ENCODE peak calls at places on chromosomes 16 and 17, in four cellular contexts. C, Y, Q and J are unnamed samples.

GRCh38 chr17:15966183-15966878 is 21.4 kb downstream of the ADORA2B start:
- DNase-seq in Q (no peak), Y (no peak), C (no peak), J (no peak)

GRCh38 chr17:77002103-77003045 is 134.2 kb downstream of the MGAT5B start:
- DNase-seq in Y (peak), C (peak), Q (no peak), J (no peak)

GRCh38 chr17:72120878-72121163 is at the start of gene SOX9:
- DNase-seq in Y (peak), C (peak), Q (peak), J (peak)

GRCh38 chr17:41329279-41329925 is 13.9 kb upstream of the KRTAP17-1 start:
- DNase-seq in Q (no peak), C (peak), Y (peak), J (no peak)

GRCh38 chr17:79201536-79202227 is 127.1 kb downstream of the ENGASE start:
- DNase-seq in C (no peak), Q (no peak), Y (no peak), J (no peak)

GRCh38 chr17:74569392-74570003 is 2.2 kb upstream of the CD300H start:
- DNase-seq in Y (peak), C (peak), Q (no peak), J (peak)

GRCh38 chr17:77055453-77055852 is 85.3 kb upstream of the SEC14L1 start:
- DNase-seq in C (no peak), Y (no peak), Q (no peak), J (no peak)

GRCh38 chr16:2337431-2338296 is 2.9 kb downstream of the ABCA3 start:
- DNase-seq in Q (no peak), C (no peak), Y (no peak), J (no peak)

GRCh38 chr16:89137666-89138512 is 33.7 kb upstream of the CDH15 start:
- DNase-seq in C (no peak), Q (no peak), Y (no peak), J (no peak)

GRCh38 chr16:79316004-79316458 is 284.5 kb downstream of the MAF start:
- DNase-seq in C (no peak), Q (peak), Y (no peak), J (no peak)

GRCh38 chr17:8713878-8714277 is 30.8 kb downstream of the CCDC42 start:
- DNase-seq in C (no peak), Y (no peak), Q (no peak), J (no peak)

GRCh38 chr16:10539256-10539655 is 41.1 kb downstream of the EMP2 start:
- DNase-seq in Q (no peak), Y (no peak), C (no peak), J (no peak)

GRCh38 chr16:10536814-10537389 is 43.5 kb downstream of the EMP2 start:
- DNase-seq in C (no peak), Q (peak), Y (no peak), J (no peak)

GRCh38 chr16:10539793-10540192 is 40.6 kb downstream of the EMP2 start:
- DNase-seq in C (no peak), Q (no peak), Y (no peak), J (no peak)

GRCh38 chr16:10537946-10538345 is 42.5 kb downstream of the EMP2 start:
- DNase-seq in C (no peak), Y (no peak), Q (no peak), J (no peak)

DNA sequence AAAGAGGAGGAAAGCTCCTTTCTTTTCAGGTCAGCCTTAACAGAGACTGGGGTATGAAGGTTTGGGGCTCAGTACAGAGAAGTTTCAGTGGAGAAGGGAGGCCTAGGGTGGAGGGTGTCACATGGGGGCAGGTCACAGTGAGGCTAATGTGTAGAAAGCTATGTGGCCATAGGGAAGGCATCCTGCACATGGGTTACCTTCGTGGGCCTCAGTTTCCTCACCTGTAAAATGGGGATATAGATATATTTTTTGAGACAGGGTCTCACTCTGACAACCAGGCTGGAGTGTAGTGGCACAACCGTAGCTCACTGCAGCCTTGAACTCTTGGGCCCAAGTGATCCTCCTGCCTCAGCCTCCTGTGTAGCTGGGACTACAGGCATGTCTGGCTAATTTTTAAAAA is 41.8 kb downstream of the EMP2 start:
- DNase-seq in C (no peak), Y (no peak), Q (no peak), J (no peak)
- H3K4me3 ChIP-seq in C (no peak), Y (no peak), Q (no peak), J (no peak)

DNA sequence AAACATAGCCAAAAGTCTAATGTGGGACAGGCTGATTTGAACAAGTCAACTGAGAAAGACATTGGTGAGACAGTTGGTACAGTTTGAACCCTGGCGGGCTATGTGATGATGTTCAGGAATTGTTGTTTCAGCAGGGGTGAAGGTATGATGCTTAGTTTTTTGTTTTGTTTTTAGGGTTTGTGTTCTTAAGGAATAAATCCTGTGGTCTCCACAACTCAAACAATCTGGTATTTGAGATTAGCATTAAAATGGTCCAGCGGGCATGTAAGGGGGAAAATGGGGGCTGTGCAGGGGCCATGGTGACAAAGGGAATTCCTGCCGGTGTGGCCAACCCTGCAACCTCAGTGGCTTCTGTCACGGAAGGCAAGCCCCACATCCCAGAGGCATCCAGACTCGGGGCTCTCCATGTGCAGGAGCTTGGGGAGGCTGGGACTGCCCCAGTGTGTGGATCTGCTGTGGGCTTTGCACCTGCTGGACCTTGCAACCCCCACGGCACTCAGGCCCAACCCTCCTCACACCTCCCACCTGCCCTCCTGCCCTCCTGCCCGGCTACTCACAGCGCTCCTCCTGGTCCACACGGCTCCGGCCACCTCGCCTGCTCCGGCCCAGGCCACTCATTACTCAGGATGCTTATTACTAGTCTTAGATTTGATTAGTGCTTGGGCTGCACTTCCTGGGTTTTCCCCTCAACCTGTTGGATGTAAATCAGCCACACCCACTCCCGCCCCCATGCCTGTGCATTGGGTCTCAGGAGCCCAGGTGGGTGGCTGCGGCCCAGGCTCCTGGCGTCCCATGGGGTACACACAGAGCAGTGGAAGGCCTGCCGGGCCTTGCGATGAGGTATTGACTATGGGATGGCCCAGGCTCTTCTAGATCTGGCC is at the start of gene TNFRSF13B:
- DNase-seq in C (no peak), Q (peak), Y (no peak), J (no peak)
- H3K4me3 ChIP-seq in C (no peak), Q (peak), Y (no peak), J (no peak)

GRCh38 chr16:85537795-85538401 is 75.2 kb upstream of the GSE1 start:
- DNase-seq in Y (no peak), Q (no peak), C (no peak), J (no peak)
- H3K4me3 ChIP-seq in Y (no peak), Q (no peak), C (no peak), J (no peak)

GRCh38 chr16:58516768-58517107 is 1.4 kb downstream of the SETD6 start:
- DNase-seq in C (no peak), Q (no peak), Y (no peak), J (no peak)
- H3K4me3 ChIP-seq in C (no peak), Q (peak), Y (peak), J (no peak)

GRCh38 chr16:61576476-61576875 is 459.8 kb downstream of the CDH8 start:
- DNase-seq in Y (no peak), Q (no peak), C (no peak), J (no peak)
- H3K4me3 ChIP-seq in Y (no peak), Q (no peak), C (no peak), J (no peak)

GRCh38 chr16:67164599-67165061 is at the start of gene HSF4:
- DNase-seq in Y (no peak), Q (no peak), C (no peak), J (no peak)
- H3K4me3 ChIP-seq in Y (no peak), Q (peak), C (peak), J (peak)

DNA sequence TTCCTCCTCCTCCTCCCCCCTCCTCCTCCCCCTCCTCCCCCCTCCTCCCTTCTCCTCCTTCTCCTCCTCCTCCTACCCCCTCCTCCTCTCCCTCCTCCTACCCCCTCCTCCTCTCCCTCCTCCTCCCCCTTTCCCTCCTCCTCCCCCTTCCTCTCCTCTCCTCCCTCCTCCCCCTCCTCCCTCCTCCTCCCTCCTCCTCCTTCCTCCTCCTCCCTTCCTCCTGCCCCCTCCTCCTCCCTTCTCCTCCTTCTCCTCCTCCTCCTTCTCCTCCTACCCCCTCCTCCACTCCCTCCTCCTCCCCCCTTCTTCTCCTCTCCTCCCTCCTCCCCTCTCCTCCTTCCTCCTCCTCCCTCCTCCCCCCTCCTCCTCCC is 6.6 kb upstream of the PDP2 start:
- DNase-seq in Y (no peak), C (no peak), Q (no peak), J (no peak)
- H3K4me3 ChIP-seq in Y (peak), C (no peak), Q (no peak), J (no peak)

DNA sequence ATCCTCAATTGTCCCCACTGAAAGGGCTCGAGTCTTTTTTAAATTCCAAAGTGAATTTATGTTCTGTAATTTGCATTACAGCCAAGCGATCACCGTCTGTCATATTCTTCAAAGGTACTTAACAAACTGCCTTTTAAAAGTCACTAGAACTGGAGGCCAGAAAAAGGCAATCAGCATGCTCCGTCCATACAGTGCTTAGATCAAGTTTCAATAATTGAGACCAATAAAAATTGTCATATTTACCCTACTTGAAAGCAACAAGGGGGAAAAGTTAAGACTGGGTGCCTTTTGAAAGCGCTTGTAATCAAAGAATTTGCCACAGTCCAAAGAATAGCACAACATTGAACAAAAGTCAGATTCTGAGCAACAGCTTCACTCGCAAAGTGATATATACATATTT is 9.0 kb upstream of the ZFHX3 start:
- DNase-seq in Q (no peak), C (no peak), Y (no peak), J (no peak)
- H3K4me3 ChIP-seq in Q (no peak), C (peak), Y (peak), J (peak)

GRCh38 chr17:6654816-6655731 is 3.5 kb downstream of the C17orf100 start:
- DNase-seq in C (no peak), Q (no peak), Y (no peak), J (no peak)
- H3K4me3 ChIP-seq in C (no peak), Q (no peak), Y (no peak), J (no peak)

DNA sequence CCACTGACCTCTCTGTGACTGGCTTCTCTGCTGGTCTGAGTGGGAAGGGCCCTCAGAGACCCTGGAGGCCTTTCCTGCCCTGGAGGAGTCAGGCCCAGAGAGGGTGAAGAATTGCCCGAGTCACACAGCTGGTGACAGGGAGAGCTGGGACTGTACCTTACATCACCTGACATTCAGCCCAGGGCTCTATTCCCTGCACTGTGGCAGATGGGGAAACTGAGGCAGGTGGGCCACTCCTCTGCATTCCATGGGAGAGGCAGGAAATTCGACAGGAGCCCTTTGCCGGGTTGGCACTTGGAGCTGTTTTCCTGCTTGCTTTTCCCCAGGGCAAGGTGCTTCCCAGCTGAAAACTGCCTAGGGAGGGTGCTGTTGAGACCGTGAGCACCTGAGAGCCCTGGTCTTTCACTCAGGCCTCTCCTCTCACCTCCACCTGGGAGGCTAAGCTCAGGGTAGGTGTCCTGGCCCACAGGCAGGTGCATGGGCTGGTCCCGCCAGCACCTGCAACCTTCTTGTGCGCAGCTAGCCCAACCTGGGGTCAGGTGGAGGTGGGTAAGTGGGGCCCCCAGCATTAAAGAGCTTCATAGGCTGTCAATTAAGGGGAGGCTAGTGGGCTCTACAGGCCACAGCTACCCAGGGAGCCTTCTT is 8.5 kb downstream of the ADCY7 start:
- DNase-seq in Q (no peak), C (no peak), Y (no peak), J (no peak)
- H3K4me3 ChIP-seq in Q (peak), C (no peak), Y (no peak), J (no peak)